ENCODE peak calls at places on chromosomes 11 and 22, in five cellular contexts. M, W, T, D and Z are unnamed samples.

GRCh38 chr11:34308821-34309585 is 48.8 kb downstream of the ABTB2 start:
- DNase-seq in M (no peak), W (no peak), D (no peak), T (no peak), Z (no peak)

GRCh38 chr22:49604732-49605302 is 222.9 kb downstream of the BRD1 start:
- DNase-seq in W (no peak), T (no peak), D (no peak), M (no peak), Z (no peak)

GRCh38 chr22:20388200-20388599 is 5.8 kb upstream of the ZNF74 start:
- DNase-seq in D (no peak), T (no peak), W (no peak), M (no peak), Z (no peak)

GRCh38 chr22:30159561-30160353 is 79.5 kb downstream of the HORMAD2 start:
- DNase-seq in D (no peak), T (no peak), M (no peak), W (no peak), Z (peak)

GRCh38 chr11:91366816-91367215 is 857.8 kb upstream of the FAT3 start:
- DNase-seq in D (no peak), T (no peak), M (no peak), W (no peak), Z (no peak)

GRCh38 chr11:24373516-24373915 is 123.3 kb upstream of the LUZP2 start:
- DNase-seq in T (no peak), D (no peak), W (no peak), M (no peak), Z (no peak)

GRCh38 chr11:71565263-71565662 is at the start of gene KRTAP5-10:
- DNase-seq in W (no peak), D (no peak), M (no peak), T (no peak), Z (no peak)

GRCh38 chr22:22520667-22521602 is 865 bp upstream of the ZNF280A start:
- DNase-seq in W (peak), T (no peak), M (no peak), D (no peak), Z (no peak)

GRCh38 chr11:93905384-93905783 is 55.0 kb upstream of the VSTM5 start:
- DNase-seq in D (no peak), M (no peak), W (no peak), T (no peak), Z (peak)

GRCh38 chr11:8368772-8369171 is 105.1 kb upstream of the LMO1 start:
- DNase-seq in D (no peak), W (no peak), M (no peak), T (no peak), Z (peak)

GRCh38 chr22:40023226-40023925 is 28.6 kb downstream of the FAM83F start:
- DNase-seq in D (no peak), M (no peak), T (no peak), W (no peak), Z (no peak)

GRCh38 chr11:118896472-118896913 is 12.8 kb downstream of the CXCR5 start:
- DNase-seq in T (no peak), W (no peak), M (no peak), D (no peak), Z (no peak)

GRCh38 chr11:103633037-103633788 is 403.2 kb upstream of the DDI1 start:
- DNase-seq in T (no peak), D (no peak), M (no peak), W (no peak), Z (no peak)

GRCh38 chr11:86418929-86419328 is 44.2 kb downstream of the CCDC81 start:
- DNase-seq in W (no peak), M (no peak), D (no peak), T (no peak), Z (no peak)

GRCh38 chr11:288328-289144 is at the start of gene PGGHG:
- DNase-seq in M (no peak), W (no peak), T (peak), D (no peak), Z (peak)

GRCh38 chr22:42644422-42645340 is 4.3 kb upstream of the ATP5MGL start:
- DNase-seq in T (no peak), D (no peak), W (peak), M (no peak), Z (peak)

GRCh38 chr11:34332524-34332923 is 25.3 kb downstream of the ABTB2 start:
- DNase-seq in M (no peak), T (no peak), W (no peak), D (no peak), Z (no peak)

GRCh38 chr22:23079814-23080521 is 9.6 kb downstream of the GNAZ start:
- DNase-seq in T (no peak), D (no peak), W (no peak), M (no peak), Z (no peak)

GRCh38 chr11:73633999-73634398 is 12.4 kb upstream of the PLEKHB1 start:
- DNase-seq in W (no peak), M (no peak), T (no peak), D (no peak), Z (no peak)

GRCh38 chr11:65502274-65502851 is 3.5 kb downstream of the MALAT1 start:
- DNase-seq in T (no peak), W (peak), M (no peak), D (no peak), Z (no peak)

GRCh38 chr11:57430946-57431345 is 4.0 kb upstream of the SLC43A3 start:
- DNase-seq in M (no peak), T (no peak), W (no peak), D (no peak), Z (no peak)

GRCh38 chr11:12494699-12495098 is 117.3 kb downstream of the PARVA start:
- DNase-seq in T (no peak), W (no peak), M (no peak), D (no peak), Z (no peak)

GRCh38 chr11:94455861-94456260 is 37.8 kb downstream of the MRE11 start:
- DNase-seq in T (no peak), W (no peak), M (no peak), D (no peak), Z (no peak)

GRCh38 chr11:65859812-65860277 is 388 bp upstream of the MUS81 start:
- DNase-seq in W (no peak), M (no peak), D (no peak), T (no peak), Z (no peak)

GRCh38 chr11:6365659-6366058 is 24.6 kb upstream of the SMPD1 start:
- DNase-seq in M (no peak), D (no peak), T (no peak), W (no peak), Z (no peak)

GRCh38 chr11:35237860-35238715 is 99.1 kb downstream of the CD44 start:
- DNase-seq in M (no peak), D (no peak), T (peak), W (peak), Z (peak)

GRCh38 chr22:49726701-49727101 is 101.0 kb downstream of the BRD1 start:
- DNase-seq in T (no peak), D (no peak), W (no peak), M (no peak), Z (no peak)

GRCh38 chr22:48754611-48755331 is 1072.9 kb downstream of the BRD1 start:
- DNase-seq in D (no peak), T (no peak), M (no peak), W (no peak), Z (no peak)

GRCh38 chr11:65489061-65489705 is 9.7 kb upstream of the MALAT1 start:
- DNase-seq in D (no peak), T (no peak), W (no peak), M (no peak), Z (no peak)

GRCh38 chr11:130775306-130776043 is 140.8 kb downstream of the SNX19 start:
- DNase-seq in M (no peak), T (no peak), W (no peak), D (no peak), Z (no peak)

GRCh38 chr11:48052183-48053040 is 72.1 kb downstream of the PTPRJ start:
- DNase-seq in D (no peak), W (no peak), M (no peak), T (no peak), Z (no peak)

GRCh38 chr22:38754247-38755154 is 1.3 kb downstream of the SUN2 start:
- DNase-seq in W (peak), T (peak), M (no peak), D (no peak), Z (no peak)